ENCODE peak calls at places on chromosome 5, in six cellular contexts. H is right atrium auricular region, D is heart right ventricle, X is A673, V is uterus, R is GM23338. M is an unnamed sample.

GRCh38 chr5:28104080-28104479 is 1065.7 kb upstream of the CDH9 start:
- DNase-seq in X (no peak), R (no peak), H (no peak), D (no peak), V (no peak), M (no peak)

GRCh38 chr5:37494756-37495155 is 115.6 kb downstream of the WDR70 start:
- DNase-seq in H (no peak), D (no peak), X (no peak), V (no peak), R (no peak), M (no peak)

GRCh38 chr5:91212336-91213092 is 170.6 kb downstream of the ARRDC3 start:
- DNase-seq in R (no peak), V (peak), D (no peak), X (peak), H (no peak), M (no peak)

GRCh38 chr5:119031905-119032304 is 39.0 kb upstream of the DMXL1 start:
- DNase-seq in H (no peak), D (no peak), V (no peak), X (peak), R (peak), M (no peak)

GRCh38 chr5:157680239-157680638 is 8.9 kb downstream of the C5orf52 start:
- DNase-seq in V (no peak), X (no peak), H (no peak), D (no peak), R (no peak), M (no peak)

GRCh38 chr5:177455036-177455660 is 8.5 kb downstream of the PRR7 start:
- DNase-seq in X (peak), R (peak), V (peak), D (peak), H (no peak), M (peak)

GRCh38 chr5:14286007-14286406 is 142.9 kb downstream of the TRIO start:
- DNase-seq in H (no peak), D (no peak), R (no peak), X (no peak), V (no peak), M (no peak)

GRCh38 chr5:28313543-28314334 is 1275.4 kb upstream of the CDH9 start:
- DNase-seq in X (peak), V (no peak), R (no peak), D (no peak), H (no peak), M (no peak)

GRCh38 chr5:172159016-172159415 is 29.0 kb downstream of the STK10 start:
- DNase-seq in V (no peak), X (no peak), H (no peak), D (no peak), R (no peak), M (no peak)

GRCh38 chr5:158599132-158599531 is 500.6 kb downstream of the EBF1 start:
- DNase-seq in H (no peak), X (peak), R (no peak), V (no peak), D (no peak), M (no peak)

GRCh38 chr5:68032240-68032762 is 183.3 kb upstream of the PIK3R1 start:
- DNase-seq in R (no peak), X (no peak), H (no peak), V (no peak), D (no peak), M (no peak)

GRCh38 chr5:7412369-7412768 is 16.4 kb downstream of the ADCY2 start:
- DNase-seq in H (no peak), R (no peak), V (no peak), X (no peak), D (no peak), M (no peak)

GRCh38 chr5:175694371-175695160 is 36.7 kb downstream of the HRH2 start:
- DNase-seq in R (no peak), X (no peak), H (no peak), V (no peak), D (no peak), M (no peak)

GRCh38 chr5:67156976-67157583 is 39.5 kb downstream of the CD180 start:
- DNase-seq in V (peak), H (no peak), X (peak), D (no peak), R (peak), M (no peak)

GRCh38 chr5:40841068-40841805 is at the start of gene CARD6:
- DNase-seq in R (no peak), X (peak), D (no peak), H (no peak), V (no peak), M (no peak)

GRCh38 chr5:2919310-2920018 is 168.0 kb upstream of the IRX2 start:
- DNase-seq in V (no peak), H (no peak), D (no peak), X (no peak), R (no peak), M (no peak)

GRCh38 chr5:104187656-104188055 is 625.1 kb upstream of the NUDT12 start:
- DNase-seq in D (no peak), R (no peak), X (no peak), H (no peak), V (no peak), M (no peak)

GRCh38 chr5:80884851-80885697 is 75.1 kb upstream of the RASGRF2 start:
- DNase-seq in V (no peak), X (no peak), H (no peak), R (no peak), D (no peak), M (no peak)

GRCh38 chr5:160420331-160420610 is 1.4 kb upstream of the PTTG1 start:
- DNase-seq in D (no peak), H (no peak), R (no peak), X (no peak), V (no peak), M (no peak)

GRCh38 chr5:39194466-39195136 is 24.8 kb downstream of the FYB1 start:
- DNase-seq in X (no peak), V (no peak), H (no peak), D (no peak), R (no peak), M (no peak)

GRCh38 chr5:90347462-90347861 is 62.1 kb downstream of the CETN3 start:
- DNase-seq in H (no peak), V (no peak), D (no peak), X (no peak), R (no peak), M (no peak)

GRCh38 chr5:120806132-120806531 is 342.0 kb downstream of the PRR16 start:
- DNase-seq in H (no peak), V (no peak), D (no peak), R (no peak), X (peak), M (no peak)

GRCh38 chr5:112687306-112687705 is 50.4 kb upstream of the APC start:
- DNase-seq in X (no peak), R (peak), D (no peak), H (no peak), V (no peak), M (no peak)
- TF ChIP-seq CTCF in X (no peak), R (no peak), D (no peak), H (no peak), V (no peak), M (no peak)

DNA sequence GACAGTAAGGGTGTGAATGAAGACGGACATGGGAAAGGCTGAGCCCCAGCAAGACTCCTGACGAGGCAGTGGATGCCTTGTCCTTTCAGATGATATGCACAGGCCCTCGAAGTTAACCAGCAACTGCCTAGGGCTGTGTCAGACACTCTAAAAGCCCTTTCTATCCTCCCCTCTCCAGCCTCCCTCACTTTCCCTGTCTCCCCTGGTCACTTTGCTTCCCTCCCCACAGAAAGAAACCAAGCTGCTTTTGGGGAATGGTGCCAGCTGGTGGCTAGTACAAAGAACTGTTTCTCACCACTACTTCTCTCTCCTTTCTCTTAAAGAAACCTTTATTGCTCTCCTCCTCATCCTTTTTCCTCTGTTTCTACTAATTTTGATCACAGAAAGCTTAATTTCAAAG is 21.4 kb downstream of the LHFPL2 start:
- DNase-seq in V (no peak), D (no peak), X (no peak), H (no peak), R (no peak), M (no peak)
- H3K27ac ChIP-seq in V (peak), D (no peak), X (no peak), H (no peak), R (peak), M (no peak)

GRCh38 chr5:142600611-142601360 is 85.1 kb downstream of the FGF1 start:
- DNase-seq in H (peak), D (peak), X (no peak), R (no peak), V (peak), M (peak)

GRCh38 chr5:142600092-142600491 is 85.8 kb downstream of the FGF1 start:
- DNase-seq in V (no peak), R (no peak), H (no peak), X (no peak), D (no peak), M (no peak)

GRCh38 chr5:142597025-142597424 is 88.9 kb downstream of the FGF1 start:
- DNase-seq in R (no peak), D (no peak), X (no peak), V (no peak), H (no peak), M (no peak)

GRCh38 chr5:142598338-142598700 is 87.6 kb downstream of the FGF1 start:
- DNase-seq in X (no peak), V (no peak), D (no peak), H (no peak), R (no peak), M (no peak)

DNA sequence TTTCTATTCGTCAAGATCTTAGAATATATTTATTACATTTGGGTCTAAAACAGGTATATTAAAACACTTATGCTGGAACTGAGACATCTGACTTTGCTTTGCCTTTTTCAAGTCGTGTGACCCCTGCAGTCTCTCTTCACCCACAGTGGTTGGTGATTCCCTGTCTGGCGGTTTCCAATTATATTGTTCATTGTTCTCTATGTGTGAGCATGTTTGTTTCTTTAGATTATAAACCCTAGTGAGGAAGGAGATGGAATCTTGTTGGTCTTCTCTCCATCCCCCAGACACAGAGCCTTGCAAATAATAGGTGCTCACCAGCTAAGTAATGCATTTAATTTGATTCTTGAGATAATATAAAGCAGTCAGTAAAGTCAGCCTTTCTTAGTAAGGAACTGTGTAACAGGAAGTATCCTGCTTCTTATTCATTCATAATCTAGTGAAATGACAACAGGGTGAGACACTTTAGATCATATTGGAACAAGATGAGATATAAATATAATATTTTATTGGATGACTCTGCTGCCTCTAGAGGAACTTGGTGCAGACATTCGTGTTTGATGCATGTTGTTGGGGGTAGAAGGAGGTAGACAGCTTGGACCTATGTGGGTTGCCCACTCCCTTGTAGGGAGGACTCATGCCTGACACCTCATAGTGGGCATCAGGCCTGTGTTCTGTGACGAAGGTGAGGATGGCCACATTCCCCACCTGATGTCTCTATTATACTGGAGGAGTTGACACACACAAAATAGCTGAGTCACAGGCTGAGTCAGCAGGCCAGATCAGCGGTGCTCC is 88.1 kb downstream of the FGF1 start:
- DNase-seq in V (no peak), H (peak), D (no peak), R (peak), X (peak), M (no peak)
- TF ChIP-seq CTCF in V (no peak), H (no peak), D (no peak), R (no peak), X (no peak), M (no peak)

GRCh38 chr5:123088031-123088805 is 823 bp upstream of the PRDM6 start:
- DNase-seq in R (peak), H (no peak), V (no peak), D (no peak), X (no peak), M (no peak)
- H3K27ac ChIP-seq in R (no peak), H (no peak), V (no peak), D (no peak), X (no peak), M (no peak)

GRCh38 chr5:97425511-97425910 is 242.5 kb upstream of the RIOK2 start:
- DNase-seq in D (no peak), R (peak), X (peak), H (no peak), V (no peak), M (no peak)
- TF ChIP-seq CTCF in D (peak), R (peak), X (peak), H (no peak), V (no peak), M (peak)

DNA sequence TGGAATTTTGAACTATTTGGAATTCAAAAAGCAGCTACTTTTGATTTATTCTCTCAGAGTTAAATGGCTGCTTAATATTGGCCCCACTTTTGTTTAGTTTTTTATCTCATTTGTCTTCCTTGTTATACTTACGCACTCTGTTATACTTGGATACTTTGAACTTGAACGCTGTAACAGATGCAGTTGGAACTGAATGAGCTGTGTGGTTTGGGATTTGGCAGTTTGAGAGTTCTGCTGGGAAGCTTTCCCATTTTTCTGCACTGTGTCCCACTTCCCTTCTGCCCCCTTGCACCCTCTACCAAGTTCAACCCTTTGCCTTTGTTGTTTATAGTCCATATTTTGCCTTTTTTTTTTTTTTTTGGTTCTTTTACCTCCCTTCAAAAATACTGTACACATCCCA is 3.8 kb downstream of the RHOBTB3 start:
- DNase-seq in V (no peak), R (no peak), D (no peak), H (no peak), X (no peak), M (no peak)
- H3K27ac ChIP-seq in V (peak), R (no peak), D (peak), H (peak), X (no peak), M (peak)

DNA sequence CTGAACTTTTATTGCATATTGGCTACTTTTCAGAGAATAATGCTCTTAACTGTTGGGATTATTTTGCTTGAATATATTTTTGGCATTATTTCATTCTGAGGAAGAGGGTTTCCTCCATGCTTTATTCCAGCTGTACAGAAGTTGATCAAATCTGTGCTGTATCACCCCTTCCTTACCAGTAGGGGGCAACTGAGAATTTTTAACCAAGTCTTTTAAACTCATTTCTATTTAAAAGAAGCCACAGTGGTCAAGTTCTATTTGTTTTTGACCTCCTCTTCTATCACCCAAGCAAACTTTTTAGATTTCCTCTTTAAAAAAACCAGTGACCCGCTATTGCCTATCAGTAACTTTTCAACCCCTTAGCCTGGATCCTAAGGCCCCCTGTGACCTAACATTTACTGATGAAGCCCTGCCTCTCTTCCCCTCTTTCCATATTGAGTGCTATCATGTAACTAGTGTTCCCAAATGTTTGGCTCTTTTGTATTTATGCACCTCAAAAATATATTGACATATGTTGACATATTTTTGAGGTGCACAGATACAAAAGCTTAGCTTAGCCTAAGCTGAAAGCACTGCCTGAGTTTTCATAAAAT is 80.6 kb downstream of the FBXO4 start:
- DNase-seq in D (no peak), X (peak), R (peak), V (no peak), H (no peak), M (no peak)
- TF ChIP-seq CTCF in D (peak), X (peak), R (peak), V (peak), H (peak), M (peak)

DNA sequence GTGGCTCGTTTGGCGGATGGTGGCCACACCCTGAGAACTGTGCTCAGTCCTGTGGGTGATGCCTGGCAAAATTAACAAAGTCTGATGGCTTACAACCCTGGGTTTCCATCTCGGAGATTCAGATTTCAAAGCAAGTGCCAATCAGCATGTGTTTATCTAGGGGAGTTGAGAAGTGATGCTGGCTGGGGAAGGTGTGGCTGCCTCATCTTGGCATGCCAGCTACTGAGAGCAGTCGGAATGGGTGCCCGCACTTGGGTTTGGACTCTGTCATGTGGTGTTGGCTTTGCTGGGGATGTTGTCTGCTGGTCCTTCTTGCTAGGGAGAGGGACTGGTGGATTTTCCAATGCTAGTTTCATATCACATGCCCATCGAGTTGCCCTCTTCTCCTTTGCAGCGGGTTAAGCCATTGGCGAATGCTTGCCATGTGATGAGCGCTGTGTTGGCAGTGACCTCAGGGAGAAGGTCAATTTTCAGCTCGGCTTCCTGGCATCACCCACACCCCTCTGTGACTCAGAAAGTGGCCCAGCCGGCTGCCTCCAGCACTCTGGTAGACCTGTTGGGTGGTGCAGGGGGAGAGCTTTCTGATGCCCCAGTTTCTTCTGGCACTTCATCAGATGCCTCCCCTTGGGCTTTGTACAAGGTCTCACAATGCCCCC is 77.0 kb upstream of the PITX1 start:
- DNase-seq in H (no peak), X (no peak), V (no peak), R (no peak), D (no peak), M (no peak)
- H3K27ac ChIP-seq in H (no peak), X (no peak), V (no peak), R (no peak), D (no peak), M (no peak)

DNA sequence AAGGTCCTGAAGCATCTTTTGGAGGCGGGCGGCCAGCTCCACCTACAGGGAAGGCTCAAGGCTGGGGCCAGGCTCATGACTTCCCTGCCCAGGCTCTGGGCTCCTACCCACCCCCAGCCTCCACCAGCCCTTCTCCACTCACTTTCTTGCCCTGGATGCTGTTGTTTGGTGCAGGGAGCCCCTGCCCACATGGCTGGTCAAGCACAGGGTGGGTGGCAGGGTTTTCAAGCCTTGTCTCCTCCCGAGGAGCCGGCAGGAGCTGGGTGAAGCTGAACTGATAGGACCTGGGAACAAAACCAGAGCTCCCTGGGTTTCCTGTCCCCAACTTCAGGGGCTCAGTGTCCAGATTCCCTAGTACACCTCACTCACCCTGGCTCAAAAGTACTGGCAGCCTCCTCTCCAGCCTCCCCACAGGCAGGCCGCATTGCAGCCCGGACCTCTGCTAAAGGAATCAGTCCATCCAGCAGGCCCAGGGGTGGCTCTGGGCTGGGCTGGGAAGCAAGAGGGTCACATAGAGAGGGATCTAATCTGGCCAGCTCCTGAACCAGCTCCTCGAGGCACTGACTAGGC is 6.9 kb downstream of the SHROOM1 start:
- DNase-seq in V (no peak), H (no peak), X (no peak), R (no peak), D (peak), M (no peak)
- TF ChIP-seq CTCF in V (no peak), H (no peak), X (no peak), R (no peak), D (no peak), M (no peak)

GRCh38 chr5:116510525-116510924 is 64.1 kb downstream of the SEMA6A start:
- DNase-seq in R (no peak), H (no peak), V (no peak), X (no peak), D (no peak), M (no peak)

GRCh38 chr5:116518423-116518822 is 56.2 kb downstream of the SEMA6A start:
- DNase-seq in H (no peak), R (no peak), D (no peak), X (no peak), V (no peak), M (no peak)

GRCh38 chr5:116516021-116516420 is 58.6 kb downstream of the SEMA6A start:
- DNase-seq in V (no peak), R (no peak), D (no peak), H (no peak), X (no peak), M (no peak)

GRCh38 chr5:116517557-116517956 is 57.1 kb downstream of the SEMA6A start:
- DNase-seq in D (no peak), R (no peak), V (no peak), H (no peak), X (no peak), M (no peak)

DNA sequence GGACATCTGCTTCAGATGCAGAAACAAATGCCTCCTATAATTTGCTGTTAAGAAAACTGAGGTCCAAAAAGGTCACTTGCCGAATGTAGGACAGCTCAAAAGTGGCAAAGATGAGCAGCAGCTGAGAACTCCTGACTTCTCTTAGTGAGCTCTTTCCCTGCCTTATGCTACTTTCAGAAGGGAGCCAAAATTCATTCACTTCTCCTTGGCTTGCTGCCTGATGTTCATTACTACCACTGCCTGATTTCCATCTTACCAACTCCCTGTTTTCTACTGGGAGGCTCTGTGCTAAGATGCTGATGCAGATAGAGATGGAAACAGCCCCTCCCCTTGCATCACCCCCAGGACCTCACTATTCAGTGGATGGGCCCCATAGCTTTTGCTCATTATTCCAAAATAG is 60.1 kb downstream of the SEMA6A start:
- DNase-seq in H (no peak), R (no peak), V (no peak), X (no peak), D (no peak), M (no peak)
- H3K27ac ChIP-seq in H (no peak), R (no peak), V (no peak), X (no peak), D (no peak), M (no peak)